ENCODE peak calls at places on chromosomes 3 and 15, in four cellular contexts. Z is HepG2, R is K562, S is GM12878. U is an unnamed sample.
A peak's percentile ranks its signal among the peaks of the same experiment; 100 is the strongest.

GRCh38 chr3:96779810-96780209 is 34.6 kb upstream of the EPHA6 start:
- DNase-seq in Z (no peak), S (no peak), R (peak; percentile 0), U (no peak)

GRCh38 chr15:68177747-68178146 is 27.4 kb downstream of the CALML4 start:
- DNase-seq in R (no peak), Z (no peak), S (no peak), U (no peak)

GRCh38 chr15:101035611-101036010 is 116.5 kb downstream of the LRRK1 start:
- DNase-seq in Z (no peak), R (no peak), S (peak; percentile 40), U (no peak)

GRCh38 chr15:61653110-61653509 is 407.1 kb downstream of the VPS13C start:
- DNase-seq in R (peak; percentile 5), Z (no peak), S (no peak), U (no peak)

GRCh38 chr15:94555842-94556516 is 324.6 kb downstream of the MCTP2 start:
- DNase-seq in R (no peak), Z (no peak), S (no peak), U (no peak)

GRCh38 chr3:134471521-134472193 is 14.1 kb downstream of the ANAPC13 start:
- DNase-seq in Z (no peak), S (no peak), R (no peak), U (peak; percentile 14)

GRCh38 chr3:7607669-7608068 is 746.8 kb downstream of the GRM7 start:
- DNase-seq in Z (no peak), R (no peak), S (no peak), U (no peak)

GRCh38 chr15:38930851-38931572 is 366.4 kb upstream of the RASGRP1 start:
- DNase-seq in S (no peak), Z (no peak), R (no peak), U (no peak)

GRCh38 chr15:58597943-58598828 is 151.3 kb downstream of the ADAM10 start:
- DNase-seq in R (no peak), Z (no peak), S (no peak), U (no peak)

GRCh38 chr3:125594581-125595011 is 701 bp downstream of the OSBPL11 start:
- DNase-seq in S (no peak), R (peak; percentile 28), Z (no peak), U (peak; percentile 11)

GRCh38 chr3:196168808-196169391 is 42.3 kb downstream of the ZDHHC19 start:
- DNase-seq in S (no peak), R (no peak), Z (no peak), U (no peak)

GRCh38 chr3:186693843-186694242 is 23.3 kb upstream of the KNG1 start:
- DNase-seq in R (no peak), Z (no peak), S (no peak), U (no peak)

GRCh38 chr3:78337801-78338211 is 1297.9 kb downstream of the ROBO2 start:
- DNase-seq in Z (no peak), S (no peak), R (no peak), U (no peak)

GRCh38 chr15:79994651-79995050 is 23.7 kb upstream of the BCL2A1 start:
- DNase-seq in R (no peak), S (no peak), Z (no peak), U (no peak)

GRCh38 chr3:122314467-122314866 is 10.6 kb upstream of the CSTA start:
- DNase-seq in R (no peak), S (no peak), Z (no peak), U (no peak)

GRCh38 chr15:35757323-35757722 is 211.4 kb upstream of the DPH6 start:
- DNase-seq in Z (no peak), S (no peak), R (no peak), U (no peak)

GRCh38 chr3:46970391-46971091 is 6.0 kb downstream of the CCDC12 start:
- DNase-seq in Z (peak; percentile 96), S (no peak), R (peak; percentile 80), U (peak; percentile 41)

GRCh38 chr3:47578119-47578630 is 490 bp downstream of the CSPG5 start:
- DNase-seq in S (no peak), Z (no peak), R (peak; percentile 70), U (no peak)

GRCh38 chr15:49288411-49288810 is 118.4 kb downstream of the GALK2 start:
- DNase-seq in Z (no peak), S (no peak), R (no peak), U (no peak)

GRCh38 chr15:68200016-68200861 is 4.9 kb downstream of the CALML4 start:
- DNase-seq in S (no peak), Z (no peak), R (no peak), U (no peak)

GRCh38 chr3:24253336-24253735 is 241.3 kb downstream of the THRB start:
- DNase-seq in Z (peak; percentile 54), R (no peak), S (no peak), U (no peak)

GRCh38 chr15:40894689-40895308 is 549 bp downstream of the VPS18 start:
- DNase-seq in Z (peak; percentile 86), R (peak; percentile 90), S (no peak), U (peak; percentile 73)

GRCh38 chr3:124887996-124888298 is 782 bp upstream of the ITGB5 start:
- DNase-seq in S (no peak), R (no peak), Z (no peak), U (no peak)

GRCh38 chr3:14562441-14562840 is 22.3 kb upstream of the GRIP2 start:
- DNase-seq in Z (no peak), R (no peak), S (no peak), U (no peak)

GRCh38 chr15:90762109-90762508 is 45.0 kb downstream of the BLM start:
- DNase-seq in Z (no peak), S (no peak), R (no peak), U (no peak)

GRCh38 chr3:68089572-68089991 is 435.2 kb upstream of the SUCLG2 start:
- DNase-seq in S (no peak), R (no peak), Z (no peak), U (no peak)

GRCh38 chr3:196740476-196741400 is 1.1 kb downstream of the PAK2 start:
- DNase-seq in S (no peak), Z (peak; percentile 45), R (peak; percentile 59), U (no peak)

GRCh38 chr15:37134699-37135131 is 34.4 kb upstream of the MEIS2 start:
- DNase-seq in S (no peak), Z (peak; percentile 34), R (peak; percentile 50), U (peak; percentile 15)

GRCh38 chr3:150414273-150414672 is 6.2 kb downstream of the TSC22D2 start:
- DNase-seq in S (no peak), Z (peak; percentile 76), R (peak; percentile 75), U (no peak)

GRCh38 chr3:161818106-161818505 is 321.5 kb downstream of the OTOL1 start:
- DNase-seq in S (no peak), Z (no peak), R (no peak), U (no peak)

GRCh38 chr15:82648257-82649103 is 1.3 kb upstream of the CPEB1 start:
- DNase-seq in R (peak; percentile 26), Z (no peak), S (no peak), U (no peak)

GRCh38 chr15:43169888-43170287 is 15.3 kb upstream of the CCNDBP1 start:
- DNase-seq in Z (no peak), S (no peak), R (peak; percentile 52), U (no peak)

GRCh38 chr3:169664034-169664820 is 715 bp upstream of the MECOM start:
- DNase-seq in S (no peak), R (no peak), Z (no peak), U (no peak)

GRCh38 chr15:61008915-61009314 is 220.2 kb downstream of the RORA start:
- DNase-seq in R (no peak), S (no peak), Z (no peak), U (no peak)

GRCh38 chr15:44435893-44436667 is 8.7 kb downstream of the CTDSPL2 start:
- DNase-seq in Z (no peak), R (no peak), S (no peak), U (no peak)
- TF ChIP-seq KDM1A in Z (no peak), R (no peak), S (no peak), U (no peak)

GRCh38 chr3:33146791-33147445 is 33.1 kb downstream of the CRTAP start:
- DNase-seq in R (no peak), S (no peak), Z (no peak), U (no peak)

GRCh38 chr3:33141006-33141405 is 27.2 kb downstream of the CRTAP start:
- DNase-seq in S (no peak), Z (no peak), R (no peak), U (no peak)

GRCh38 chr3:33145901-33146580 is 32.2 kb downstream of the CRTAP start:
- DNase-seq in R (no peak), Z (no peak), S (no peak), U (no peak)

GRCh38 chr3:33145221-33145900 is 31.5 kb downstream of the CRTAP start:
- DNase-seq in Z (no peak), R (no peak), S (no peak), U (no peak)

GRCh38 chr3:33144433-33144832 is 30.6 kb downstream of the CRTAP start:
- DNase-seq in S (no peak), R (peak; percentile 77), Z (peak; percentile 10), U (peak; percentile 49)
- TF ChIP-seq ESRRA in S (no peak), R (no peak), Z (no peak), U (no peak)

GRCh38 chr3:16724487-16724886 is 119.3 kb upstream of the DAZL start:
- DNase-seq in S (no peak), Z (no peak), R (no peak), U (no peak)
- TF ChIP-seq KDM1A in S (no peak), Z (no peak), R (no peak), U (no peak)

DNA sequence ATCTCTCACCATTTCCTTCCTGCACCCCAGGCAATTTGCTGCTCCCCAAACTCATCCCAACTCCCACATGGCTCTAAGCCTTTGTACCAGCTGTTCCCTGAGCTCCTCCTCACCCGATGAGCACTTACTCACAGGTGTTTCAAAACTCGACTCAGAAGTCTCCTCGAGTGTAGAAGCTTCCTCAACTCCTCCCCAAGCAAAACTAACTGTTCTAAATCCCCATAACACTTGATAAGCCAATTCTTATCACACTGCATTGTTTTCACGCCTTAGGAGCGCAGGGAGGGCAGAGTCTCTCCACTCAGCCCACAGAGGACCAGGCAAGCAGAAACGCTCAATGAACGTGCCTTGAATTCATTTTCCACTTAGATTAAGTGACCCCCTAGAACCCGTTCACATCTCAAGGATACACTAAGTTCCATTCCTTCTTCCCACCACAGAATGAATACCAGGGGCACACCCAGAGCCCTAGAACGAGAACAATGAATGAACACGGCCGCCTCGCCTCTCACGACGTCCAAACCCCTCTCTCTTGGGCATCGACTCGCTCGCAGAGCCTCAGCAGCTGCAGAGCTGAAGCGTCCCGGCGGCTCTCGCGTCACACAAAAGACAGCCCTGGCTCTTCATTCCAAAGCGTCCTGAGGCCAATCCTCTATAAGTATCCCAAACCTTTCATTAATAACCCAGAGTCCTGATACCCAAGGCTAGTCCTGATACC is 1.2 kb downstream of the RAF1 start:
- DNase-seq in R (peak; percentile 64), S (no peak), Z (no peak), U (peak; percentile 19)
- TF ChIP-seq ESRRA in R (no peak), S (no peak), Z (no peak), U (no peak)

DNA sequence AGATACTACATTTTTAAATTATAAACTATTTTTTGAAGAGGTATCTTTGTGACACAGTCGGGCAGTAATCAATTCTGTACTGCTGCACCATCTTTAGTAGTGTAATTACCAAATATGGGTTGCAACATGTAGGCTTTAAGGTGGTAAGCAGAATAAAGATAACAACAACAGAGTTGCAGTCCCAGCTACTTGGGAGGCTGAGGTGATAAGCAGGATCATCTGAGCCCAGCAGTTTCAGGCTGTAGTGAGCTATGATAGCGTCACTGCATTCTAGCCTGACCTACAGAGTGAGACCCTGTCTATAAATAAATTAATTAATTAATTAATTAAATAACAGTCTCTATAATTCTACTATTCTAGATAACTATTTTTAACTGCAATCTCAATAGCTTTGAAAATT is 6.0 kb downstream of the PLOD2 start:
- DNase-seq in R (peak; percentile 12), Z (no peak), S (no peak), U (no peak)
- TF ChIP-seq KDM1A in R (no peak), Z (no peak), S (no peak), U (no peak)